ENCODE peak calls at places on chromosome 18, in five cellular contexts. Z is fibroblast of the aortic adventitia, A is endodermal cell, P is progenitor cell of endocrine pancreas, Q is heart left ventricle. U is an unnamed sample.

GRCh38 chr18:49565656-49566055 is 3.8 kb downstream of the LIPG start:
- DNase-seq in Z (peak), A (no peak), P (no peak), Q (peak), U (no peak)

GRCh38 chr18:69948919-69949537 is 1.4 kb upstream of the CD226 start:
- DNase-seq in Z (peak), A (peak), P (no peak), Q (peak), U (no peak)

GRCh38 chr18:79750980-79751571 is 46.7 kb upstream of the KCNG2 start:
- DNase-seq in Z (no peak), A (no peak), P (no peak), Q (no peak), U (no peak)

GRCh38 chr18:29449424-29449823 is 1272.5 kb upstream of the CDH2 start:
- DNase-seq in Z (peak), A (no peak), P (no peak), Q (no peak), U (no peak)

GRCh38 chr18:39406941-39407340 is 1841.3 kb upstream of the CELF4 start:
- DNase-seq in Z (no peak), A (no peak), P (no peak), Q (no peak), U (no peak)

GRCh38 chr18:75421656-75422055 is 5.8 kb downstream of the SMIM21 start:
- DNase-seq in Z (peak), A (no peak), P (no peak), Q (no peak), U (no peak)

GRCh38 chr18:48803518-48803917 is 147.2 kb downstream of the SMAD7 start:
- DNase-seq in Z (no peak), A (peak), P (no peak), Q (peak), U (no peak)

GRCh38 chr18:40366521-40366920 is 1588.5 kb upstream of the PIK3C3 start:
- DNase-seq in Z (no peak), A (no peak), P (no peak), Q (no peak), U (no peak)

GRCh38 chr18:68509902-68510301 is 205.0 kb downstream of the TMX3 start:
- DNase-seq in Z (peak), A (no peak), P (no peak), Q (no peak), U (no peak)

GRCh38 chr18:3230401-3231334 is 10.9 kb upstream of the MYOM1 start:
- DNase-seq in Z (no peak), A (no peak), P (no peak), Q (no peak), U (peak)

GRCh38 chr18:41842886-41843285 is 112.1 kb upstream of the PIK3C3 start:
- DNase-seq in Z (no peak), A (no peak), P (no peak), Q (no peak), U (peak)

GRCh38 chr18:25284861-25285574 is 66.9 kb downstream of the ZNF521 start:
- DNase-seq in Z (peak), A (peak), P (no peak), Q (peak), U (no peak)

GRCh38 chr18:671405-671804 is 14.0 kb downstream of the TYMS start:
- DNase-seq in Z (no peak), A (peak), P (no peak), Q (no peak), U (no peak)

GRCh38 chr18:79227617-79228016 is 158.4 kb downstream of the ATP9B start:
- DNase-seq in Z (peak), A (no peak), P (no peak), Q (no peak), U (no peak)

GRCh38 chr18:48724455-48724854 is 185.6 kb downstream of the CTIF start:
- DNase-seq in Z (no peak), A (no peak), P (no peak), Q (no peak), U (no peak)

GRCh38 chr18:27762054-27762453 is 414.9 kb downstream of the CDH2 start:
- DNase-seq in Z (no peak), A (no peak), P (no peak), Q (no peak), U (no peak)

GRCh38 chr18:21980744-21981143 is 188.6 kb upstream of the GATA6 start:
- DNase-seq in Z (no peak), A (peak), P (no peak), Q (no peak), U (no peak)

GRCh38 chr18:4250141-4250540 is 205.0 kb downstream of the DLGAP1 start:
- DNase-seq in Z (no peak), A (no peak), P (no peak), Q (no peak), U (no peak)

GRCh38 chr18:49749563-49749962 is 63.8 kb downstream of the ACAA2 start:
- DNase-seq in Z (no peak), A (no peak), P (no peak), Q (no peak), U (no peak)

GRCh38 chr18:11752116-11752911 is 63.2 kb downstream of the GNAL start:
- DNase-seq in Z (peak), A (peak), P (no peak), Q (no peak), U (no peak)

GRCh38 chr18:7617738-7618422 is 50.8 kb downstream of the PTPRM start:
- DNase-seq in Z (peak), A (no peak), P (no peak), Q (peak), U (peak)

GRCh38 chr18:22347624-22348511 is 69.8 kb downstream of the CTAGE1 start:
- DNase-seq in Z (peak), A (peak), P (peak), Q (peak), U (no peak)

GRCh38 chr18:67509711-67510110 is 6.8 kb downstream of the DSEL start:
- DNase-seq in Z (peak), A (no peak), P (no peak), Q (no peak), U (no peak)

GRCh38 chr18:3069671-3070433 is 56.9 kb upstream of the LPIN2 start:
- DNase-seq in Z (no peak), A (no peak), P (no peak), Q (no peak), U (no peak)

GRCh38 chr18:74378179-74378682 is 62.6 kb downstream of the C18orf63 start:
- DNase-seq in Z (peak), A (no peak), P (no peak), Q (peak), U (no peak)

GRCh38 chr18:21100141-21100540 is 11.5 kb downstream of the ROCK1 start:
- DNase-seq in Z (peak), A (no peak), P (no peak), Q (no peak), U (no peak)

GRCh38 chr18:23683671-23684070 is 5.6 kb upstream of the LAMA3 start:
- DNase-seq in Z (peak), A (no peak), P (no peak), Q (no peak), U (peak)

GRCh38 chr18:36025025-36025424 is 42.3 kb downstream of the RPRD1A start:
- DNase-seq in Z (peak), A (no peak), P (no peak), Q (no peak), U (peak)

GRCh38 chr18:21110667-21111350 is 804 bp downstream of the ROCK1 start:
- DNase-seq in Z (peak), A (peak), P (peak), Q (peak), U (no peak)

GRCh38 chr18:63322908-63323634 is 3.5 kb upstream of the BCL2 start:
- DNase-seq in Z (peak), A (peak), P (peak), Q (no peak), U (peak)

GRCh38 chr18:67730884-67731283 is 214.4 kb upstream of the DSEL start:
- DNase-seq in Z (peak), A (no peak), P (no peak), Q (no peak), U (peak)

GRCh38 chr18:2304378-2305175 is 266.7 kb downstream of the METTL4 start:
- DNase-seq in Z (peak), A (no peak), P (no peak), Q (no peak), U (peak)

GRCh38 chr18:29823671-29824070 is 1218.9 kb downstream of the DSC3 start:
- DNase-seq in Z (no peak), A (no peak), P (no peak), Q (no peak), U (no peak)

GRCh38 chr18:31977270-31977872 is 34.4 kb upstream of the TRAPPC8 start:
- DNase-seq in Z (peak), A (peak), P (no peak), Q (no peak), U (peak)

GRCh38 chr18:57819671-57820460 is 16.8 kb upstream of the ATP8B1 start:
- DNase-seq in Z (peak), A (peak), P (no peak), Q (peak), U (peak)

GRCh38 chr18:56257215-56257614 is 381.2 kb downstream of the TXNL1 start:
- DNase-seq in Z (peak), A (no peak), P (no peak), Q (no peak), U (peak)
- TF ChIP-seq CTCF in Z (no peak), A (no peak), P (no peak), Q (no peak), U (peak)

GRCh38 chr18:10304853-10305252 is 149.6 kb upstream of the APCDD1 start:
- DNase-seq in Z (peak), A (no peak), P (no peak), Q (peak), U (peak)
- TF ChIP-seq CTCF in Z (no peak), A (no peak), P (no peak), Q (no peak), U (no peak)

GRCh38 chr18:51012441-51012840 is 17.6 kb upstream of the SMAD4 start:
- DNase-seq in Z (no peak), A (no peak), P (no peak), Q (no peak), U (no peak)
- TF ChIP-seq CTCF in Z (no peak), A (no peak), P (no peak), Q (no peak), U (no peak)

DNA sequence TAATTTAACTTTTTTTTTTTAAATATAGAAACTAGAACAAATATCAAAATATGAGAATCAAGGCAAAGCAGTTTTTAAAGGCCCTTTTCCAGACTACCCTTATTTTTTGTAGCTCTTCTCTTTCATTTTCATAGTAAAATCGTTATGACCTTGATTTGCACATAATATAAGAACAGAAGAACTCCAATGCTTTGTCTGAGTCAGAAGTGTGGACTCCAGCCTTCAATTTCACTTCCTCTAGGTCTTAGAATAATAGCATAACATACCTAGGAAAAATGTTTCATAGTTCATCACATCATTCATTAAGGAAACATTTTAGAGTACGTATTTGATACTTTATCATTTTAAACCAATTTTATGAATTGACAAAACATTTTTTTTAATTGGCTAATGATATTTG is 74.4 kb downstream of the ANKRD12 start:
- DNase-seq in Z (no peak), A (no peak), P (no peak), Q (no peak), U (no peak)
- TF ChIP-seq CTCF in Z (no peak), A (no peak), P (no peak), Q (no peak), U (no peak)

GRCh38 chr18:45201489-45201888 is 413.8 kb upstream of the SLC14A2 start:
- DNase-seq in Z (no peak), A (no peak), P (no peak), Q (no peak), U (no peak)

GRCh38 chr18:45213040-45213333 is 402.3 kb upstream of the SLC14A2 start:
- DNase-seq in Z (no peak), A (no peak), P (no peak), Q (no peak), U (no peak)

GRCh38 chr18:45212186-45213039 is 402.9 kb upstream of the SLC14A2 start:
- DNase-seq in Z (peak), A (peak), P (peak), Q (peak), U (peak)

GRCh38 chr18:45208164-45208563 is 407.1 kb upstream of the SLC14A2 start:
- DNase-seq in Z (no peak), A (no peak), P (no peak), Q (no peak), U (no peak)

GRCh38 chr18:45207328-45207727 is 407.9 kb upstream of the SLC14A2 start:
- DNase-seq in Z (no peak), A (no peak), P (no peak), Q (no peak), U (no peak)
- TF ChIP-seq CTCF in Z (no peak), A (no peak), P (no peak), Q (no peak), U (no peak)

GRCh38 chr18:46754661-46755292 is 2.1 kb downstream of the ST8SIA5 start:
- DNase-seq in Z (no peak), A (peak), P (no peak), Q (peak), U (no peak)
- TF ChIP-seq CTCF in Z (no peak), A (peak), P (peak), Q (no peak), U (peak)

U was measured in HFFc6.